ENCODE peak calls at places on chromosomes 12 and 14, in nine cellular contexts. A, T, X, W, O, K, M, R and F are unnamed samples. For H3K27me3, the result is how much of the 10 kb centered on the place peaks cover.

GRCh38 chr14:46820291-46820690 is 168.7 kb upstream of the RPL10L start:
- DNase-seq in A (no peak), T (no peak), X (no peak), W (no peak), O (no peak), K (no peak), M (no peak), R (peak), F (peak)

GRCh38 chr12:78402366-78403134 is 462.0 kb upstream of the SYT1 start:
- DNase-seq in A (no peak), T (no peak), X (no peak), W (no peak), O (no peak), K (no peak), M (no peak), R (no peak), F (no peak)

GRCh38 chr14:103427485-103428443 is 42.5 kb downstream of the MARK3 start:
- DNase-seq in A (peak), T (no peak), X (no peak), W (peak), O (no peak), K (no peak), M (no peak), R (no peak), F (no peak)

GRCh38 chr14:66401447-66402095 is 84.6 kb upstream of the CCDC196 start:
- DNase-seq in A (no peak), T (peak), X (no peak), W (no peak), O (no peak), K (no peak), M (no peak), R (no peak), F (no peak)

GRCh38 chr12:58387199-58387598 is 445.8 kb downstream of the ATP23 start:
- DNase-seq in A (no peak), T (no peak), X (no peak), W (no peak), O (no peak), K (no peak), M (no peak), R (no peak), F (no peak)

GRCh38 chr12:645563-646071 is 17.6 kb downstream of the NINJ2 start:
- DNase-seq in A (peak), T (peak), X (no peak), W (peak), O (peak), K (no peak), M (no peak), R (peak), F (peak)

GRCh38 chr12:75390899-75391538 is at the start of gene GLIPR1L2:
- DNase-seq in A (peak), T (peak), X (peak), W (peak), O (peak), K (peak), M (peak), R (peak), F (peak)

GRCh38 chr12:130717752-130718151 is 1.7 kb upstream of the RIMBP2 start:
- DNase-seq in A (no peak), T (no peak), X (no peak), W (no peak), O (no peak), K (no peak), M (no peak), R (peak), F (no peak)

GRCh38 chr12:122230798-122231197 is 4.9 kb upstream of the DIABLO start:
- DNase-seq in A (no peak), T (no peak), X (no peak), W (no peak), O (no peak), K (no peak), M (no peak), R (no peak), F (no peak)

GRCh38 chr14:32224731-32225377 is 21.8 kb upstream of the RNU6-8 start:
- DNase-seq in A (peak), T (peak), X (no peak), W (no peak), O (no peak), K (no peak), M (no peak), R (no peak), F (peak)

GRCh38 chr12:7501031-7501585 is 2.5 kb downstream of the CD163 start:
- DNase-seq in A (no peak), T (no peak), X (no peak), W (no peak), O (no peak), K (no peak), M (no peak), R (no peak), F (no peak)

GRCh38 chr12:121812320-121812871 is 8.6 kb downstream of the SETD1B start:
- DNase-seq in A (peak), T (peak), X (no peak), W (peak), O (peak), K (peak), M (peak), R (peak), F (peak)

GRCh38 chr12:89474615-89475014 is 50.0 kb downstream of the GALNT4 start:
- DNase-seq in A (no peak), T (no peak), X (no peak), W (no peak), O (no peak), K (no peak), M (no peak), R (no peak), F (no peak)

GRCh38 chr12:4106617-4107016 is 166.9 kb upstream of the CCND2 start:
- DNase-seq in A (no peak), T (no peak), X (no peak), W (no peak), O (peak), K (no peak), M (no peak), R (no peak), F (no peak)

GRCh38 chr12:111068281-111068680 is 147.9 kb upstream of the MYL2 start:
- DNase-seq in A (no peak), T (no peak), X (no peak), W (no peak), O (no peak), K (no peak), M (no peak), R (no peak), F (no peak)

GRCh38 chr14:61460853-61461611 is 139.7 kb downstream of the PRKCH start:
- DNase-seq in A (no peak), T (peak), X (no peak), W (no peak), O (peak), K (no peak), M (no peak), R (peak), F (no peak)

GRCh38 chr14:100131181-100131580 is 28.3 kb downstream of the DEGS2 start:
- DNase-seq in A (no peak), T (no peak), X (no peak), W (no peak), O (no peak), K (no peak), M (peak), R (no peak), F (no peak)

GRCh38 chr14:39102265-39102968 is 618 bp downstream of the SEC23A start:
- DNase-seq in A (peak), T (peak), X (no peak), W (no peak), O (peak), K (no peak), M (peak), R (no peak), F (no peak)

GRCh38 chr14:105918496-105919262 is 392.3 kb downstream of the TMEM121 start:
- DNase-seq in A (no peak), T (no peak), X (no peak), W (no peak), O (peak), K (peak), M (no peak), R (no peak), F (peak)

GRCh38 chr12:55629058-55629841 is 7.4 kb upstream of the OR10P1 start:
- DNase-seq in A (no peak), T (no peak), X (no peak), W (no peak), O (no peak), K (no peak), M (no peak), R (no peak), F (no peak)

GRCh38 chr14:71650187-71650586 is 282.0 kb upstream of the RGS6 start:
- DNase-seq in A (no peak), T (no peak), X (no peak), W (no peak), O (no peak), K (no peak), M (no peak), R (no peak), F (no peak)

GRCh38 chr14:74843653-74844052 is 32.3 kb downstream of the PROX2 start:
- DNase-seq in A (no peak), T (no peak), X (no peak), W (no peak), O (no peak), K (no peak), M (no peak), R (no peak), F (no peak)

GRCh38 chr14:35689000-35689460 is 120.1 kb downstream of the RALGAPA1 start:
- DNase-seq in A (no peak), T (no peak), X (no peak), W (no peak), O (no peak), K (no peak), M (no peak), R (no peak), F (no peak)

GRCh38 chr14:79596531-79596930 is 614.8 kb downstream of the DIO2 start:
- DNase-seq in A (no peak), T (no peak), X (no peak), W (no peak), O (no peak), K (no peak), M (no peak), R (no peak), F (no peak)

GRCh38 chr14:89283327-89284060 is 133.5 kb downstream of the FOXN3 start:
- DNase-seq in A (peak), T (no peak), X (no peak), W (no peak), O (peak), K (no peak), M (no peak), R (no peak), F (no peak)

GRCh38 chr12:120538281-120539156 is 4.4 kb downstream of the RNF10 start:
- DNase-seq in A (peak), T (peak), X (no peak), W (peak), O (peak), K (no peak), M (peak), R (no peak), F (peak)

GRCh38 chr14:69539631-69540410 is 34.9 kb downstream of the CCDC177 start:
- DNase-seq in A (peak), T (peak), X (no peak), W (no peak), O (peak), K (no peak), M (peak), R (peak), F (no peak)

GRCh38 chr14:23034498-23035302 is at the start of gene PSMB5:
- DNase-seq in A (peak), T (peak), X (no peak), W (peak), O (peak), K (peak), M (peak), R (peak), F (peak)
- TF ChIP-seq POLR2A in A (peak), T (peak), X (no peak), W (no peak), O (peak), K (no peak), M (peak), R (no peak), F (peak)

GRCh38 chr14:73239463-73240241 is 2.3 kb downstream of the PAPLN start:
- DNase-seq in A (peak), T (peak), X (no peak), W (peak), O (peak), K (no peak), M (peak), R (peak), F (peak)
- H3K27me3 ChIP-seq in A (under half), T (under half), X (half or more), W (under half), O (under half), K (under half), M (under half), R (under half), F (under half)

GRCh38 chr14:95146079-95146771 is 11.1 kb downstream of the DICER1 start:
- DNase-seq in A (no peak), T (peak), X (no peak), W (no peak), O (no peak), K (no peak), M (peak), R (no peak), F (no peak)
- TF ChIP-seq POLR2A in A (no peak), T (no peak), X (no peak), W (no peak), O (no peak), K (no peak), M (peak), R (no peak), F (no peak)

DNA sequence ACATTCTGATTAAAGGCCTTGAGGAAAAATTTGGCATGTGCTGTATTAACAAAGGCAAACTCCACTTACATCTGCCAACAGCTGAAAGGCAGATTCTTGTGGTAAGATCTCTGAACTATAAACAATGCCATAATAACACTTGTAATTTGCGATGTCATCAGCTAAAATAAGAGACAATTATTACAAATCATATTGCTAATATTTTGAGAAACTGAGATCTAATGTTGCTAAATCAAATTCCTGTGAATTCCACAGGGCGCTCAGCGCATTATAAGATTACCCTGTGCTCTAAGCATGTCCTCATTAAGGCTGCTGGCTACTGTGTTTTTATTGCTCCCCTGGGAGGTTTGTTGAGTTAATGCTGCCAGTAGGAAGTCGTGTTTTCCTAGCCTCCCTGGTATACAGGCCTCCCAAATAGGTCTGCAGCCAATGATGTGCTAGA is 244.8 kb downstream of the DACT1 start:
- DNase-seq in A (no peak), T (no peak), X (no peak), W (no peak), O (no peak), K (no peak), M (no peak), R (no peak), F (no peak)
- H3K27me3 ChIP-seq in A (under half), T (under half), X (under half), W (under half), O (under half), K (under half), M (under half), R (under half), F (under half)

GRCh38 chr12:112304411-112304810 is 77.8 kb downstream of the HECTD4 start:
- DNase-seq in A (no peak), T (no peak), X (no peak), W (no peak), O (no peak), K (no peak), M (no peak), R (no peak), F (no peak)

GRCh38 chr12:112299704-112300103 is 82.5 kb downstream of the HECTD4 start:
- DNase-seq in A (no peak), T (no peak), X (no peak), W (no peak), O (no peak), K (no peak), M (no peak), R (no peak), F (no peak)

GRCh38 chr12:112305951-112306350 is 76.3 kb downstream of the HECTD4 start:
- DNase-seq in A (no peak), T (no peak), X (no peak), W (no peak), O (no peak), K (no peak), M (no peak), R (no peak), F (no peak)

GRCh38 chr12:112303799-112304198 is 78.4 kb downstream of the HECTD4 start:
- DNase-seq in A (no peak), T (no peak), X (no peak), W (no peak), O (no peak), K (no peak), M (no peak), R (no peak), F (no peak)

DNA sequence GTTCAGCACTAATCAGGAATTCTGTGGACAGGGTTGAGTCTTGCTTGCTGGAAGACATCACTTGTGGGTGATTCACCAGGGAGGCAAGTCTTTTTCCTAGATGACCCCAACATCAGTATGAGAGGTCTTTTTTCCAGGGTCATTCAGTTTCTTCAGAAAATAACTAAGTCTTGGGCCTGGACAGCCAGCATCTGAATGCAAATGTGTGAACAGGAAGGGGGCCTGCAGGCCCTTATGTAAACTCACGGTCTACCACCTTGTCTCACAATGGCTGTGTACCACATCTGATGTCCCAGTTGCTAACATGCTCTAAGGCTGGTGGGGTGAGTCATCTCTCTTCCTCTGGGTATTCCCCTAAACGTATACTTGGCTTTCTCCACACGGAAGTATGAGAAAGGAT is 79.2 kb downstream of the HECTD4 start:
- DNase-seq in A (no peak), T (no peak), X (no peak), W (no peak), O (no peak), K (no peak), M (no peak), R (no peak), F (no peak)
- TF ChIP-seq POLR2A in A (no peak), T (no peak), X (no peak), W (no peak), O (no peak), K (no peak), M (no peak), R (no peak), F (no peak)

DNA sequence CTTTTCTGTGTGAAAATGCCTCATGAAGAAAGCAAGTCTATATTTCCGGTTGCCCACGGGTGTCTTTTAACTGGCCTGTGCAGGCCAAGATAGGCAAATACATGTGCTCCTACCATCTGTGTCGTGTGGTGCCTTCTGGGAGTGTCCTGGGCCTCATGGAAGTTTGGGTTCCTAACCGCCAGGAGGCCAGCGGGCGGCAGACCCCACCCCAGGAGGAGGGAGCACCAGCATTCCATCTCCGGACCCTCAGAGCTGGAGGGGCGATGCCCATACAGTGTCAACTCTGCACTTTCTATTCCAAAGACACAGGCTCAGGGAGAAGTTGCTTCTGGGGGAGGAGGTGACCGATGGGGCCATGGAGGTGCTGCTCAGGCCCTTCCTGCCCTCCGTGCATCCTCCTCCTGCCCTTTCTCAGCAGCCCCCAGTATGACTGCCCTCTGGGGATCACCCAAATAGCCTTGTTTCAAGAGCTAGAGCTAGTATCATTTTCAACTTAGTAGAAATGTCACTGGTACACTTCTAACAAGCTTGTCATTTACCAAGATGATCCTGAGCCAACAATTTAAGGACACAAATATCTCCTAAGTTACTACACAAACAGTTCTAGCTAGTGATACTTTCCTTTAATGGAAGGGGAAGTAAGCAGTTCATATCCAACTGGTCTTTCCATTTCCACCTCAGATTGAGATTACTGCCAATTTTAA is 17.8 kb downstream of the CCDC92 start:
- DNase-seq in A (no peak), T (peak), X (no peak), W (no peak), O (no peak), K (no peak), M (no peak), R (no peak), F (no peak)
- H3K27me3 ChIP-seq in A (under half), T (under half), X (under half), W (under half), O (under half), K (under half), M (under half), R (under half), F (under half)

DNA sequence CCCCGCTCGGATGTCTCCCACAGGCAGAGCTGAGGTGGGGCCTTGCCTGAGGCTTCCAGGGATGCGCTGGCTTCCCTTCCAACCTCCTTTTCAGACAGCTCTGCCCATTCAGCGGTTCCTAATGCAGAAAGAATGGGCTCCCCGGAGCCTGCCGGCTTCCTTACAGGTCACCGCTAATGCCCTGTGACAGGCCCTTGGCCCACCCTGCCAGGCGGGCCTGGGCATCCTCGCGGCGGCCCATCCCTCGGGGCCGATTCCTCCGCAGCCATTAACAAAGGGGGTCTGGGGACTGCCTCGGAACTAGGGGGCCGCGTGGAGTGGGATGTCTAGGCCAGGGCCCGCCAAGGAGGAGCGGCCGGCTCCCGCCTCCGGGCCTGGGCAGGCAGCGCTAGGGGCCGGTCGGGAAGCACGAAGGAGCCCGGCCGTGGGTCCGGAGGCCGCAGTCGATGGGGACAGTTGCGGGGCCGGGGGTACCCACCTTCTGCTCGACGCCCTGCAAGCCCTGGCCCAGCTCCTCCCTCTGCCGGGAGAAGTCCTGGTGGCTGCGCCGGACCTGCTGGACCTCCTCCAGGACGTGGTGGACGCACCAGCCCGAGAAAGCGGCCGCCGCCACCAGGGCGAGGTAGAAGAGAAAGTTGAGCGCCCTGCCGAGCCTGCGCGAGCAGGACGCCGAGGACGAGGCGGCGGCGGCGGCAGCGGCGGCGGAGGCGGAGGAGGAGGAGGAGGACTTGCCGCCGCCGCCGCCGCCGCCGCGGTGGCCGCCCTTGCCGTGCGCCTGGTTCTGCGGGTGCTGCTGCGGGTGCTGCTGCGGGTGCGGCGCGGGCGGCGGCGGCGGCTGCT is 709 bp downstream of the CKAP4 start:
- DNase-seq in A (peak), T (peak), X (no peak), W (peak), O (peak), K (peak), M (peak), R (peak), F (peak)
- TF ChIP-seq POLR2A in A (no peak), T (no peak), X (no peak), W (no peak), O (no peak), K (no peak), M (peak), R (no peak), F (no peak)